ENCODE peak calls at places on chromosomes 11 and 22, in eight cellular contexts. V is neuronal stem cell, P is ascending aorta, S is right lobe of liver, B is OCI-LY7, I is stomach, D is epithelial cell of prostate, E is adrenal gland. X is an unnamed sample.

GRCh38 chr11:108561535-108561991 is 32.0 kb downstream of the EXPH5 start:
- DNase-seq in I (no peak), E (no peak), V (no peak), B (no peak), S (no peak), P (no peak), D (no peak), X (no peak)

GRCh38 chr11:848988-849824 is 6.6 kb downstream of the TSPAN4 start:
- DNase-seq in E (no peak), S (no peak), I (no peak), P (no peak), V (no peak), B (peak; percentile 47), D (no peak), X (no peak)

GRCh38 chr11:115678942-115679341 is 174.7 kb upstream of the CADM1 start:
- DNase-seq in V (no peak), I (no peak), E (no peak), D (no peak), P (no peak), S (no peak), B (no peak), X (no peak)

GRCh38 chr22:33105501-33105911 is 47.3 kb upstream of the SYN3 start:
- DNase-seq in D (peak; percentile 27), S (no peak), B (no peak), V (no peak), I (no peak), E (no peak), P (no peak), X (no peak)

GRCh38 chr11:73854680-73855079 is 22.0 kb downstream of the COA4 start:
- DNase-seq in B (no peak), P (no peak), D (no peak), V (no peak), I (no peak), S (no peak), E (no peak), X (no peak)

GRCh38 chr22:30279389-30279788 is 9.9 kb downstream of the CASTOR1 start:
- DNase-seq in V (no peak), D (no peak), I (no peak), P (peak; percentile 80), E (peak; percentile 66), S (no peak), B (no peak), X (peak; percentile 88)

GRCh38 chr11:34351687-34352469 is 5.9 kb downstream of the ABTB2 start:
- DNase-seq in V (no peak), B (peak; percentile 17), P (no peak), D (no peak), E (no peak), S (no peak), I (no peak), X (no peak)

GRCh38 chr11:135008001-135008405 is 596.0 kb upstream of the B3GAT1 start:
- DNase-seq in E (no peak), D (no peak), I (no peak), P (no peak), B (no peak), V (no peak), S (no peak), X (no peak)

GRCh38 chr11:131600591-131600990 is 230.2 kb downstream of the NTM start:
- DNase-seq in E (no peak), B (no peak), P (no peak), S (no peak), I (no peak), D (no peak), V (no peak), X (no peak)

GRCh38 chr22:26848244-26848920 is 191.0 kb downstream of the MIAT start:
- DNase-seq in E (no peak), P (no peak), B (no peak), I (no peak), S (no peak), D (no peak), V (no peak), X (no peak)

GRCh38 chr11:2575611-2576051 is 124.2 kb downstream of the KCNQ1OT1 start:
- DNase-seq in D (no peak), S (peak; percentile 28), B (no peak), I (no peak), E (no peak), P (peak; percentile 45), V (no peak), X (peak; percentile 21)

GRCh38 chr22:20746466-20747189 is 27.3 kb upstream of the SERPIND1 start:
- DNase-seq in V (no peak), P (no peak), S (no peak), B (no peak), E (no peak), D (no peak), I (no peak), X (peak; percentile 69)

GRCh38 chr22:49011769-49012598 is 815.7 kb downstream of the BRD1 start:
- DNase-seq in I (peak; percentile 22), D (no peak), P (peak; percentile 63), S (peak; percentile 25), B (no peak), V (no peak), E (no peak), X (no peak)

GRCh38 chr22:23085785-23086184 is 15.5 kb downstream of the GNAZ start:
- DNase-seq in B (no peak), V (no peak), P (no peak), I (no peak), E (no peak), S (no peak), D (no peak), X (no peak)

GRCh38 chr11:59456661-59457060 is at the start of gene OR4D6:
- DNase-seq in V (no peak), E (no peak), I (no peak), D (no peak), S (no peak), P (no peak), B (no peak), X (no peak)

GRCh38 chr11:38824573-38824972 is 2226.5 kb upstream of the RAG2 start:
- DNase-seq in P (no peak), I (no peak), S (no peak), D (no peak), V (no peak), E (no peak), B (no peak), X (no peak)

GRCh38 chr11:134033696-134034491 is 35.0 kb upstream of the JAM3 start:
- DNase-seq in S (peak; percentile 58), E (peak; percentile 86), V (peak; percentile 72), D (no peak), B (no peak), I (peak; percentile 79), P (peak; percentile 93), X (peak; percentile 83)

GRCh38 chr11:122737951-122738693 is 82.6 kb downstream of the UBASH3B start:
- DNase-seq in I (no peak), S (no peak), V (peak; percentile 36), D (no peak), E (no peak), B (no peak), P (no peak), X (no peak)

GRCh38 chr11:65423516-65424199 is 1.1 kb downstream of the NEAT1 start:
- DNase-seq in E (no peak), P (peak; percentile 64), D (no peak), V (no peak), S (peak; percentile 64), B (peak; percentile 45), I (peak; percentile 40), X (no peak)
- H3K27ac ChIP-seq in E (peak overlapping the region; percentile 100), P (peak overlapping the region; percentile 99), D (peak overlapping the region; percentile 100), V (no peak overlapping the region), S (peak overlapping the region; percentile 100), B (peak overlapping the region; percentile 97), I (peak overlapping the region; percentile 99), X (peak overlapping the region; percentile 99)

GRCh38 chr11:12137938-12138731 is 27.7 kb downstream of the MICAL2 start:
- DNase-seq in B (no peak), E (no peak), I (no peak), P (peak; percentile 90), D (peak; percentile 33), S (no peak), V (no peak), X (no peak)

GRCh38 chr11:12137005-12137690 is 26.8 kb downstream of the MICAL2 start:
- DNase-seq in E (no peak), I (peak; percentile 51), S (no peak), P (no peak), B (no peak), D (no peak), V (no peak), X (no peak)

GRCh38 chr11:12141283-12141682 is 30.9 kb downstream of the MICAL2 start:
- DNase-seq in I (no peak), B (no peak), P (no peak), S (no peak), V (no peak), E (no peak), D (no peak), X (no peak)

GRCh38 chr11:12140186-12140938 is 30.0 kb downstream of the MICAL2 start:
- DNase-seq in S (no peak), I (no peak), P (no peak), D (no peak), V (no peak), E (no peak), B (no peak), X (no peak)

DNA sequence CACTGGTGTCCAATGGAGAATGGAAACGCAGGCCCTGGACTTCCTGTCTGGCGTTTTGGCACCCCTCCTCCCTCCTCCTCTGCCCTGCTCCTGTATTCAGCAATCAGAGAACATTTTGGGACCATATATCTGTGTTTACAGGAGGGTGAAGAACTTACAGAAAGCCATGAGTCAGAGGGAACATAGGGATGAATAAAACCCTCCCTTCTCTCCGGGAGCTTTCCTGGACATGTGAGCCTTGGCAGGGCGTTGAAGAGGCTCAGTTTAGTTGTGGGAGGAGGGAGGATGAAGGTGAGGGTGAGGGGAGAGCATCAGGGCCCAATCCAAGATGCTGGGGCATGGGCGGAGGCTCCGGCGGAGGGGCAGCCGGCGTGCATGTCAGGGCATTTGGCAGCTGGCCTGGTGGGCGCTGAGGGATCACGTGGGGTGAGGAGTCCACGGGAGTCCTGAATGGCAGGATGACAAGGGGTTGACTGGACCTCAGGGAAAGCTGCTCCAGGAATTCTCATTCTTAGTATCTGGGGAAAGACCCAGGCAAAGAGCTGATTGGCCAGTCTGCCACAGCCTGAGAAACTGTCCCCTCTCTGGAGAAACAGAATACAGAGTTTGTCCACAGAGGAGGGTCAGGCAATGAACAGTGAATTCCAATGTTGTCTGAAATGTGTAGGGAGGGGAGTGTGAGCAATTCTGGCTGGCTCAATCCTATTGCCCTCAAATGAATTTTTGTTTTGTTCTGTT is 28.9 kb downstream of the MICAL2 start:
- DNase-seq in D (no peak), P (no peak), I (no peak), E (no peak), B (no peak), S (no peak), V (no peak), X (peak; percentile 40)
- H3K27ac ChIP-seq in D (peak overlapping the region; percentile 72), P (peak overlapping the region; percentile 89), I (peak overlapping the region; percentile 66), E (no peak overlapping the region), B (no peak overlapping the region), S (no peak overlapping the region), V (no peak overlapping the region), X (peak overlapping the region; percentile 69)

GRCh38 chr11:44767421-44767820 is 40.7 kb downstream of the TSPAN18 start:
- DNase-seq in P (no peak), B (no peak), S (no peak), D (no peak), I (no peak), V (no peak), E (peak; percentile 17), X (no peak)
- H3K27ac ChIP-seq in P (peak overlapping the region; percentile 91), B (no peak overlapping the region), S (no peak overlapping the region), D (no peak overlapping the region), I (peak overlapping the region; percentile 72), V (no peak overlapping the region), E (peak overlapping the region; percentile 62), X (no peak overlapping the region)

DNA sequence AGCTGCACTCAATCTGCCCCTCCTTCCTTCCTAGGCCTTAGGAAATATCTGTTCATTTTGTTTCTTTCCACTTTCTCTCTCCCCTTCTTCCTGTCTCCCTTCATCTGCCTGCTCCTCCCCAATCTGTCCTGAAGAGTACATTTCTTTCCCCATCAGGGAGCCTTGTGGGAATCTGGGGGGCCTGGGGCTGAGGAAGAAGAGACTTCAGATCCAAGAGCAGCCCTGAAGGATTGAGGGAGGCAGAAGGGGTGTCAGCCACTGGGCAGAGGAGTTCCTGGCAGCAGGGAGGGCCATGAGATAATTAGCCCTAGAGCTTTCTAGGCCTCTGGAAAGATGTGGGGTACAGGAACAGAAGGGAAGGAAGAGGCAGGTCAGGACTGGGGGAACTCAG is 24.4 kb upstream of the OAF start:
- DNase-seq in E (peak; percentile 6), S (no peak), P (peak; percentile 46), D (no peak), I (no peak), B (no peak), V (no peak), X (no peak)
- H3K27ac ChIP-seq in E (no peak overlapping the region), S (peak overlapping the region; percentile 80), P (no peak overlapping the region), D (no peak overlapping the region), I (peak overlapping the region; percentile 89), B (no peak overlapping the region), V (no peak overlapping the region), X (no peak overlapping the region)

X was measured in left lung.